ENCODE peak calls at places on chromosome 3, in ten cellular contexts. D is uterus; G is lung; E is activated naive CD8-positive, alpha-beta T cell treated with anti-CD3 and anti-CD28 coated beads, Interleukin-2, amount 50 U/mL, for 24 hours; Y is GOT3; X is endothelial cell of umbilical vein; P is activated T-helper 1 cell treated with Interleukin-2 at 50 U/mL for 16 hours; C is neural crest cell; U is GM04504; Z is GF-D8. W is an unnamed sample.

GRCh38 chr3:87503901-87504498 is 227.6 kb upstream of the POU1F1 start:
- DNase-seq in D (no peak), G (no peak), E (no peak), Y (no peak), X (peak; percentile 85), P (no peak), C (peak; percentile 20), U (peak; percentile 42), Z (no peak), W (peak; percentile 64)

GRCh38 chr3:193872265-193872753 is 263.6 kb upstream of the HES1 start:
- DNase-seq in D (no peak), G (no peak), E (peak; percentile 27), Y (no peak), X (peak; percentile 72), P (no peak), C (no peak), U (peak; percentile 55), Z (no peak), W (peak; percentile 99)

GRCh38 chr3:112038863-112039262 is 4.3 kb downstream of the TMPRSS7 start:
- DNase-seq in D (no peak), G (no peak), E (no peak), Y (no peak), X (no peak), P (no peak), C (no peak), U (no peak), Z (no peak), W (no peak)

GRCh38 chr3:33750216-33750558 is 32.1 kb upstream of the CLASP2 start:
- DNase-seq in D (no peak), G (no peak), E (no peak), Y (no peak), X (no peak), P (no peak), C (no peak), U (no peak), Z (no peak), W (no peak)

GRCh38 chr3:180252683-180253082 is 215.9 kb upstream of the PEX5L start:
- DNase-seq in D (no peak), G (no peak), E (no peak), Y (no peak), X (no peak), P (no peak), C (no peak), U (no peak), Z (no peak), W (no peak)

GRCh38 chr3:11335056-11335608 is 62.9 kb downstream of the ATG7 start:
- DNase-seq in D (no peak), G (no peak), E (peak; percentile 5), Y (no peak), X (peak; percentile 81), P (no peak), C (peak; percentile 18), U (peak; percentile 48), Z (peak; percentile 23), W (peak; percentile 86)

GRCh38 chr3:13827256-13827655 is 52.6 kb downstream of the WNT7A start:
- DNase-seq in D (no peak), G (no peak), E (no peak), Y (no peak), X (no peak), P (no peak), C (no peak), U (no peak), Z (no peak), W (no peak)

GRCh38 chr3:147816770-147817169 is 407.6 kb downstream of the ZIC1 start:
- DNase-seq in D (no peak), G (no peak), E (no peak), Y (no peak), X (peak; percentile 91), P (no peak), C (no peak), U (no peak), Z (no peak), W (peak; percentile 62)

GRCh38 chr3:73586190-73586589 is 38.6 kb downstream of the PDZRN3 start:
- DNase-seq in D (no peak), G (no peak), E (no peak), Y (no peak), X (no peak), P (no peak), C (no peak), U (no peak), Z (no peak), W (no peak)

GRCh38 chr3:157794771-157795170 is 291.6 kb upstream of the VEPH1 start:
- DNase-seq in D (no peak), G (no peak), E (no peak), Y (no peak), X (no peak), P (no peak), C (no peak), U (peak; percentile 60), Z (no peak), W (peak; percentile 76)

GRCh38 chr3:71208273-71209095 is 375.0 kb downstream of the FOXP1 start:
- DNase-seq in D (no peak), G (no peak), E (no peak), Y (no peak), X (no peak), P (no peak), C (no peak), U (no peak), Z (peak; percentile 40), W (no peak)

GRCh38 chr3:44966795-44967278 is 9.1 kb downstream of the ZDHHC3 start:
- DNase-seq in D (no peak), G (no peak), E (no peak), Y (no peak), X (no peak), P (no peak), C (no peak), U (no peak), Z (peak; percentile 95), W (no peak)

GRCh38 chr3:23041918-23042696 is 161.0 kb upstream of the UBE2E2 start:
- DNase-seq in D (no peak), G (no peak), E (no peak), Y (no peak), X (no peak), P (no peak), C (no peak), U (no peak), Z (no peak), W (peak; percentile 26)

GRCh38 chr3:120275553-120276092 is 9.4 kb downstream of the GPR156 start:
- DNase-seq in D (no peak), G (no peak), E (no peak), Y (no peak), X (no peak), P (no peak), C (no peak), U (no peak), Z (no peak), W (no peak)

GRCh38 chr3:194344012-194344411 is 7.1 kb downstream of the CPN2 start:
- DNase-seq in D (peak; percentile 77), G (peak; percentile 71), E (peak; percentile 82), Y (no peak), X (peak; percentile 64), P (peak; percentile 49), C (peak; percentile 88), U (no peak), Z (peak; percentile 21), W (peak; percentile 56)